ENCODE peak calls at places on chromosomes 5 and 9, in five cellular contexts. O is A549, N is ovary, J is HepG2, Q is adrenal gland. P is an unnamed sample.

GRCh38 chr5:154138701-154139100 is 51.8 kb upstream of the GALNT10 start:
- DNase-seq in O (no peak), J (no peak), N (no peak), Q (peak), P (no peak)

GRCh38 chr5:159440948-159441347 is 110.7 kb upstream of the IL12B start:
- DNase-seq in O (no peak), Q (no peak), N (no peak), J (no peak), P (no peak)

GRCh38 chr5:145629047-145629446 is 206.1 kb downstream of the PRELID2 start:
- DNase-seq in N (no peak), O (no peak), J (no peak), Q (no peak), P (no peak)

GRCh38 chr9:36461341-36461740 is 61.3 kb upstream of the RNF38 start:
- DNase-seq in N (no peak), Q (no peak), O (no peak), J (no peak), P (no peak)

GRCh38 chr9:110048976-110049698 is 158.8 kb downstream of the C9orf152 start:
- DNase-seq in J (no peak), Q (no peak), N (no peak), O (peak), P (peak)

GRCh38 chr9:79946718-79947117 is 375.0 kb downstream of the TLE4 start:
- DNase-seq in Q (no peak), J (no peak), N (peak), O (no peak), P (no peak)

GRCh38 chr9:132144708-132145365 is 17.0 kb upstream of the NTNG2 start:
- DNase-seq in O (no peak), N (no peak), Q (no peak), J (no peak), P (no peak)

GRCh38 chr5:7795311-7795710 is 55.6 kb downstream of the CFAP90 start:
- DNase-seq in Q (no peak), O (no peak), J (no peak), N (no peak), P (no peak)

GRCh38 chr5:177085985-177086917 is at the start of gene FGFR4:
- DNase-seq in Q (peak), J (peak), O (peak), N (peak), P (peak)

GRCh38 chr9:136656795-136657611 is 5.7 kb upstream of the EGFL7 start:
- DNase-seq in Q (no peak), N (no peak), O (no peak), J (no peak), P (no peak)

GRCh38 chr9:76311576-76311975 is 82.7 kb downstream of the RFK start:
- DNase-seq in J (no peak), N (no peak), O (no peak), Q (no peak), P (no peak)

GRCh38 chr9:133421615-133422542 is at the start of gene ADAMTS13:
- DNase-seq in J (peak), O (peak), Q (no peak), N (no peak), P (no peak)

GRCh38 chr5:151745071-151745705 is 13.2 kb downstream of the ATOX1 start:
- DNase-seq in J (no peak), N (no peak), Q (peak), O (no peak), P (no peak)

GRCh38 chr9:133490201-133490681 is 11.3 kb upstream of the SLC2A6 start:
- DNase-seq in Q (no peak), N (no peak), O (no peak), J (no peak), P (no peak)

GRCh38 chr9:4207881-4208615 is 91.8 kb downstream of the GLIS3 start:
- DNase-seq in O (no peak), J (no peak), N (no peak), Q (no peak), P (no peak)

GRCh38 chr5:180341595-180341994 is 11.5 kb downstream of the GFPT2 start:
- DNase-seq in J (no peak), Q (no peak), O (no peak), N (no peak), P (no peak)

GRCh38 chr9:33155393-33155792 is 11.7 kb downstream of the B4GALT1 start:
- DNase-seq in J (no peak), Q (peak), O (no peak), N (no peak), P (no peak)

GRCh38 chr5:154758977-154759376 is 3.8 kb downstream of the LARP1 start:
- DNase-seq in Q (no peak), N (no peak), O (no peak), J (no peak), P (no peak)

GRCh38 chr9:116697341-116697740 is 10.2 kb downstream of the TRIM32 start:
- DNase-seq in J (no peak), O (no peak), N (no peak), Q (no peak), P (no peak)

GRCh38 chr5:66828551-66829421 is 232.6 kb downstream of the MAST4 start:
- DNase-seq in N (peak), O (no peak), J (peak), Q (peak), P (peak)

GRCh38 chr5:159184236-159184635 is 25.1 kb downstream of the RNF145 start:
- DNase-seq in N (no peak), Q (no peak), J (no peak), O (no peak), P (no peak)

GRCh38 chr9:129027685-129028191 is 393 bp downstream of the SH3GLB2 start:
- DNase-seq in O (peak), Q (no peak), J (peak), N (peak), P (peak)

GRCh38 chr5:85375525-85375924 is 990.8 kb upstream of the EDIL3 start:
- DNase-seq in N (no peak), O (no peak), J (no peak), Q (no peak), P (no peak)
- TF ChIP-seq POLR2A in N (no peak), O (no peak), J (no peak), Q (no peak), P (no peak)

GRCh38 chr5:72599519-72600400 is 92.5 kb upstream of the ZNF366 start:
- DNase-seq in J (no peak), N (no peak), Q (no peak), O (peak), P (no peak)
- TF ChIP-seq POLR2A in J (no peak), N (no peak), Q (no peak), O (no peak), P (no peak)

GRCh38 chr5:83475540-83476469 is 4.3 kb downstream of the VCAN start:
- DNase-seq in N (no peak), Q (no peak), O (no peak), J (peak), P (no peak)
- TF ChIP-seq POLR2A in N (no peak), Q (no peak), O (no peak), J (no peak), P (no peak)

GRCh38 chr5:110159202-110159601 is 469.5 kb downstream of the MAN2A1 start:
- DNase-seq in O (no peak), Q (no peak), J (no peak), N (no peak), P (no peak)
- TF ChIP-seq POLR2A in O (no peak), Q (no peak), J (no peak), N (no peak), P (no peak)

GRCh38 chr9:13705913-13706312 is 426.4 kb upstream of the MPDZ start:
- DNase-seq in O (no peak), N (no peak), Q (no peak), J (no peak), P (no peak)

GRCh38 chr9:13707635-13708410 is 428.3 kb upstream of the MPDZ start:
- DNase-seq in J (no peak), Q (no peak), O (no peak), N (no peak), P (no peak)

GRCh38 chr9:13705356-13705755 is 425.9 kb upstream of the MPDZ start:
- DNase-seq in Q (no peak), N (no peak), J (no peak), O (no peak), P (no peak)
- TF ChIP-seq POLR2A in Q (no peak), N (no peak), J (no peak), O (no peak), P (no peak)

GRCh38 chr5:59599729-59600128 is 293.8 kb downstream of the PDE4D start:
- DNase-seq in Q (no peak), N (no peak), O (no peak), J (no peak), P (no peak)

GRCh38 chr5:59600153-59600552 is 293.4 kb downstream of the PDE4D start:
- DNase-seq in Q (no peak), N (no peak), O (no peak), J (no peak), P (no peak)

GRCh38 chr5:59596586-59597348 is 296.8 kb downstream of the PDE4D start:
- DNase-seq in Q (no peak), J (no peak), N (no peak), O (no peak), P (no peak)

GRCh38 chr5:59597690-59598546 is 295.6 kb downstream of the PDE4D start:
- DNase-seq in Q (no peak), N (no peak), J (no peak), O (no peak), P (no peak)

DNA sequence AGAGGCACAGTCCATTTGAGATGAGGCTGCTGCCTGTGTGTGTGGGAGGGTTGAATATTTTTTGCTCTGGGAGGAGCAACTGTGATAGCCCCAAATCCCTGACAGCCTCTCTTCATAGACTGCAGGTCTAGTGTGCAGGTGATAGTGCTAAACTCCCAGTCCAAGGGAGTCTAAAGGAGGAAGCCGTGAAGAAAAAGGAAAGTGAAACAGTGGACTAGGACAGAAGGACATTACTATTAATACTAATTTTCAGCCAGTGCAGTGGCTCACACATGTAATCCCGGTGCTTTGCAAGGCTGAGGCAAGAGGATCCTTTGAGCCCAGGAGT is 295.0 kb downstream of the PDE4D start:
- DNase-seq in O (no peak), N (no peak), Q (no peak), J (no peak), P (no peak)
- TF ChIP-seq POLR2A in O (no peak), N (no peak), Q (no peak), J (no peak), P (no peak)

P was measured in erythroblast.